ENCODE peak calls at places on chromosomes 11 and 22, in seven cellular contexts. J is cardiac muscle cell, K is neuronal stem cell, T is AG04450, E is fibroblast of the conjunctiva, O is GM03348, C is pancreas. U is an unnamed sample.

GRCh38 chr11:12556155-12556554 is 118.1 kb upstream of the TEAD1 start:
- DNase-seq in C (no peak), E (peak; percentile 57), K (no peak), O (peak; percentile 29), J (peak; percentile 76), T (no peak), U (no peak)

GRCh38 chr11:2202900-2203439 is 31.4 kb upstream of the TH start:
- DNase-seq in E (no peak), O (no peak), T (no peak), C (no peak), K (no peak), J (no peak), U (peak; percentile 0)

GRCh38 chr22:23517804-23518380 is 62.2 kb downstream of the IGLL1 start:
- DNase-seq in C (no peak), E (no peak), T (no peak), J (no peak), K (no peak), O (no peak), U (no peak)

GRCh38 chr11:69311767-69312385 is 17.9 kb downstream of the MYEOV start:
- DNase-seq in J (peak; percentile 21), O (no peak), E (no peak), K (no peak), T (no peak), C (no peak), U (no peak)

GRCh38 chr11:45677811-45678515 is 12.5 kb upstream of the CHST1 start:
- DNase-seq in E (no peak), K (no peak), C (no peak), O (no peak), T (no peak), J (no peak), U (no peak)

GRCh38 chr11:47001666-47002285 is 65.2 kb downstream of the CSTPP1 start:
- DNase-seq in T (no peak), K (no peak), J (peak; percentile 14), C (no peak), E (no peak), O (no peak), U (no peak)

GRCh38 chr11:70158201-70158600 is 44.9 kb upstream of the FADD start:
- DNase-seq in T (no peak), O (no peak), K (no peak), C (peak; percentile 15), J (peak; percentile 25), E (no peak), U (no peak)

GRCh38 chr11:16613401-16614381 is 124.8 kb upstream of the C11orf58 start:
- DNase-seq in K (peak; percentile 93), T (peak; percentile 68), C (peak; percentile 90), E (peak; percentile 64), J (peak; percentile 90), O (peak; percentile 92), U (peak; percentile 30)

GRCh38 chr11:57514538-57515331 is 767 bp downstream of the SLC43A1 start:
- DNase-seq in K (no peak), E (no peak), T (no peak), C (peak; percentile 78), O (peak; percentile 77), J (peak; percentile 47), U (peak; percentile 22)